ENCODE peak calls at places on chromosomes 5 and 9, in ten cellular contexts. I is sigmoid colon, L is HepG2, F is suprapubic skin, S is breast epithelium, T is prostate gland, B is upper lobe of left lung, H is HCT116, U is GM12892, X is Panc1. Z is an unnamed sample.

GRCh38 chr9:87567566-87567965 is 69.9 kb downstream of the DAPK1 start:
- DNase-seq in I (no peak), L (no peak), F (no peak), S (no peak), T (no peak), B (no peak), H (no peak), U (no peak), X (no peak), Z (no peak)

GRCh38 chr5:151694035-151694485 is 7.3 kb upstream of the SPARC start:
- DNase-seq in I (no peak), L (peak; percentile 97), F (no peak), S (no peak), T (no peak), B (no peak), H (no peak), U (no peak), X (no peak), Z (no peak)

GRCh38 chr5:178123987-178124925 is 6.6 kb upstream of the RMND5B start:
- DNase-seq in I (no peak), L (no peak), F (no peak), S (peak; percentile 91), T (peak; percentile 73), B (peak; percentile 79), H (no peak), U (no peak), X (no peak), Z (no peak)

GRCh38 chr5:1437452-1437851 is 7.8 kb downstream of the SLC6A3 start:
- DNase-seq in I (no peak), L (peak; percentile 41), F (no peak), S (no peak), T (no peak), B (no peak), H (peak; percentile 4), U (no peak), X (no peak), Z (no peak)

GRCh38 chr5:88761269-88761880 is 121.6 kb downstream of the MEF2C start:
- DNase-seq in I (no peak), L (no peak), F (no peak), S (no peak), T (no peak), B (no peak), H (no peak), U (no peak), X (no peak), Z (no peak)

GRCh38 chr9:29644514-29644913 is 2071.2 kb upstream of the C9orf72 start:
- DNase-seq in I (no peak), L (no peak), F (no peak), S (no peak), T (no peak), B (no peak), H (no peak), U (no peak), X (no peak), Z (no peak)

GRCh38 chr5:71938886-71939285 is 168.4 kb upstream of the MAP1B start:
- DNase-seq in I (no peak), L (peak; percentile 4), F (no peak), S (peak; percentile 32), T (peak; percentile 61), B (peak; percentile 47), H (no peak), U (no peak), X (no peak), Z (no peak)

GRCh38 chr5:89769975-89770374 is 639.6 kb downstream of the CETN3 start:
- DNase-seq in I (no peak), L (no peak), F (no peak), S (no peak), T (no peak), B (no peak), H (peak; percentile 2), U (no peak), X (no peak), Z (no peak)

GRCh38 chr9:107624216-107624948 is 134.8 kb upstream of the KLF4 start:
- DNase-seq in I (peak; percentile 74), L (no peak), F (no peak), S (no peak), T (no peak), B (no peak), H (no peak), U (no peak), X (no peak), Z (no peak)

GRCh38 chr9:99092643-99093491 is 12.0 kb upstream of the TGFBR1 start:
- DNase-seq in I (no peak), L (no peak), F (no peak), S (no peak), T (no peak), B (no peak), H (no peak), U (no peak), X (no peak), Z (no peak)

GRCh38 chr9:99816392-99816791 is 5.3 kb upstream of the NR4A3 start:
- DNase-seq in I (no peak), L (no peak), F (no peak), S (no peak), T (no peak), B (no peak), H (no peak), U (no peak), X (no peak), Z (no peak)

GRCh38 chr9:135644631-135645218 is 5.4 kb upstream of the GLT6D1 start:
- DNase-seq in I (no peak), L (no peak), F (no peak), S (no peak), T (no peak), B (no peak), H (no peak), U (no peak), X (no peak), Z (no peak)
- TF ChIP-seq POLR2AphosphoS5 in I (no peak), L (no peak), F (no peak), S (no peak), T (no peak), B (no peak), H (no peak), U (no peak), X (no peak), Z (no peak)

GRCh38 chr9:115198018-115198417 is 80.1 kb upstream of the TNC start:
- DNase-seq in I (peak; percentile 87), L (no peak), F (no peak), S (no peak), T (peak; percentile 10), B (no peak), H (no peak), U (no peak), X (no peak), Z (no peak)
- TF ChIP-seq POLR2AphosphoS5 in I (peak; percentile 73), L (no peak), F (no peak), S (no peak), T (peak; percentile 33), B (peak; percentile 48), H (no peak), U (no peak), X (no peak), Z (no peak)

GRCh38 chr5:122858451-122858850 is 13.0 kb downstream of the SNX24 start:
- DNase-seq in I (no peak), L (no peak), F (no peak), S (no peak), T (no peak), B (no peak), H (no peak), U (no peak), X (no peak), Z (no peak)
- TF ChIP-seq POLR2AphosphoS5 in I (no peak), L (no peak), F (no peak), S (no peak), T (no peak), B (no peak), H (no peak), U (no peak), X (no peak), Z (no peak)

GRCh38 chr5:138926257-138926656 is 51.1 kb upstream of the LRRTM2 start:
- DNase-seq in I (no peak), L (no peak), F (no peak), S (no peak), T (no peak), B (peak; percentile 63), H (no peak), U (no peak), X (no peak), Z (no peak)

GRCh38 chr5:138929571-138929955 is 54.4 kb upstream of the LRRTM2 start:
- DNase-seq in I (no peak), L (no peak), F (no peak), S (no peak), T (no peak), B (no peak), H (no peak), U (no peak), X (no peak), Z (no peak)

GRCh38 chr5:138927539-138927938 is 52.4 kb upstream of the LRRTM2 start:
- DNase-seq in I (no peak), L (no peak), F (no peak), S (no peak), T (no peak), B (no peak), H (no peak), U (no peak), X (no peak), Z (no peak)

GRCh38 chr5:138926688-138927448 is 51.7 kb upstream of the LRRTM2 start:
- DNase-seq in I (no peak), L (no peak), F (no peak), S (no peak), T (no peak), B (no peak), H (no peak), U (no peak), X (no peak), Z (no peak)

GRCh38 chr5:138927979-138928378 is 52.8 kb upstream of the LRRTM2 start:
- DNase-seq in I (no peak), L (peak; percentile 32), F (no peak), S (no peak), T (no peak), B (peak; percentile 90), H (no peak), U (no peak), X (no peak), Z (no peak)
- TF ChIP-seq POLR2AphosphoS5 in I (no peak), L (no peak), F (no peak), S (no peak), T (no peak), B (no peak), H (no peak), U (no peak), X (no peak), Z (no peak)

GRCh38 chr5:10503997-10504761 is 59.7 kb upstream of the ANKRD33B start:
- DNase-seq in I (no peak), L (peak; percentile 41), F (no peak), S (no peak), T (no peak), B (no peak), H (no peak), U (no peak), X (no peak), Z (no peak)
- TF ChIP-seq POLR2AphosphoS5 in I (no peak), L (no peak), F (no peak), S (no peak), T (no peak), B (no peak), H (no peak), U (no peak), X (no peak), Z (no peak)

Z was measured in HL-60.